ENCODE peak calls at places on chromosome 12, in seven cellular contexts. One of them, this sample, is unnamed.

GRCh38 chr12:117968826-117969659 is at the start of gene KSR2:
- DNase-seq in RWPE1: peak; percentile 77
- DNase-seq in AG09309: no peak
- DNase-seq in CD14-positive monocyte: no peak
- DNase-seq in tibial artery: no peak
- DNase-seq in nephron progenitor cell: peak; percentile 80
- DNase-seq in HepG2: peak; percentile 13
- DNase-seq in this sample: no peak

GRCh38 chr12:116534341-116535121 is 24.6 kb upstream of the MAP1LC3B2 start:
- DNase-seq in RWPE1: no peak
- DNase-seq in AG09309: no peak
- DNase-seq in CD14-positive monocyte: no peak
- DNase-seq in tibial artery: no peak
- DNase-seq in nephron progenitor cell: peak; percentile 40
- DNase-seq in HepG2: no peak
- DNase-seq in this sample: no peak

GRCh38 chr12:2613674-2614073 is 181.1 kb upstream of the FKBP4 start:
- DNase-seq in RWPE1: peak; percentile 66
- DNase-seq in AG09309: peak; percentile 91
- DNase-seq in CD14-positive monocyte: no peak
- DNase-seq in tibial artery: peak; percentile 55
- DNase-seq in nephron progenitor cell: no peak
- DNase-seq in HepG2: no peak
- DNase-seq in this sample: peak; percentile 91

GRCh38 chr12:53492188-53492587 is 7.1 kb downstream of the MAP3K12 start:
- DNase-seq in RWPE1: no peak
- DNase-seq in AG09309: no peak
- DNase-seq in CD14-positive monocyte: no peak
- DNase-seq in tibial artery: no peak
- DNase-seq in nephron progenitor cell: no peak
- DNase-seq in HepG2: no peak
- DNase-seq in this sample: no peak

GRCh38 chr12:46629331-46630229 is 196.2 kb downstream of the SLC38A4 start:
- DNase-seq in RWPE1: no peak
- DNase-seq in AG09309: no peak
- DNase-seq in CD14-positive monocyte: no peak
- DNase-seq in tibial artery: no peak
- DNase-seq in nephron progenitor cell: no peak
- DNase-seq in HepG2: no peak
- DNase-seq in this sample: no peak

GRCh38 chr12:108855284-108856169 is 1.9 kb downstream of the SSH1 start:
- DNase-seq in RWPE1: no peak
- DNase-seq in AG09309: no peak
- DNase-seq in CD14-positive monocyte: no peak
- DNase-seq in tibial artery: no peak
- DNase-seq in nephron progenitor cell: no peak
- DNase-seq in HepG2: peak; percentile 43
- DNase-seq in this sample: no peak

GRCh38 chr12:93514853-93515252 is 47.5 kb downstream of the MRPL42 start:
- DNase-seq in RWPE1: peak; percentile 59
- DNase-seq in AG09309: peak; percentile 8
- DNase-seq in CD14-positive monocyte: no peak
- DNase-seq in tibial artery: no peak
- DNase-seq in nephron progenitor cell: no peak
- DNase-seq in HepG2: no peak
- DNase-seq in this sample: peak; percentile 24

GRCh38 chr12:92971869-92972524 is 42.9 kb upstream of the EEA1 start:
- DNase-seq in RWPE1: no peak
- DNase-seq in AG09309: peak; percentile 48
- DNase-seq in CD14-positive monocyte: no peak
- DNase-seq in tibial artery: no peak
- DNase-seq in nephron progenitor cell: no peak
- DNase-seq in HepG2: no peak
- DNase-seq in this sample: peak; percentile 28

GRCh38 chr12:123099556-123100192 is 51.2 kb downstream of the PITPNM2 start:
- DNase-seq in RWPE1: no peak
- DNase-seq in AG09309: no peak
- DNase-seq in CD14-positive monocyte: no peak
- DNase-seq in tibial artery: no peak
- DNase-seq in nephron progenitor cell: no peak
- DNase-seq in HepG2: no peak
- DNase-seq in this sample: no peak

GRCh38 chr12:54229624-54230212 is 40.9 kb upstream of the SMUG1 start:
- DNase-seq in RWPE1: peak; percentile 93
- DNase-seq in AG09309: peak; percentile 94
- DNase-seq in CD14-positive monocyte: no peak
- DNase-seq in tibial artery: peak; percentile 70
- DNase-seq in nephron progenitor cell: no peak
- DNase-seq in HepG2: no peak
- DNase-seq in this sample: peak; percentile 89

GRCh38 chr12:96225994-96226399 is 31.8 kb downstream of the ELK3 start:
- DNase-seq in RWPE1: no peak
- DNase-seq in AG09309: no peak
- DNase-seq in CD14-positive monocyte: no peak
- DNase-seq in tibial artery: no peak
- DNase-seq in nephron progenitor cell: no peak
- DNase-seq in HepG2: peak; percentile 84
- DNase-seq in this sample: no peak

GRCh38 chr12:122413516-122414404 is 8.7 kb downstream of the CLIP1 start:
- DNase-seq in RWPE1: no peak
- DNase-seq in AG09309: no peak
- DNase-seq in CD14-positive monocyte: no peak
- DNase-seq in tibial artery: no peak
- DNase-seq in nephron progenitor cell: no peak
- DNase-seq in HepG2: no peak
- DNase-seq in this sample: no peak

GRCh38 chr12:111166779-111167540 is 201.9 kb downstream of the PHETA1 start:
- DNase-seq in RWPE1: no peak
- DNase-seq in AG09309: no peak
- DNase-seq in CD14-positive monocyte: no peak
- DNase-seq in tibial artery: no peak
- DNase-seq in nephron progenitor cell: no peak
- DNase-seq in HepG2: no peak
- DNase-seq in this sample: no peak

GRCh38 chr12:79567164-79567563 is 123.6 kb downstream of the PAWR start:
- DNase-seq in RWPE1: no peak
- DNase-seq in AG09309: no peak
- DNase-seq in CD14-positive monocyte: no peak
- DNase-seq in tibial artery: no peak
- DNase-seq in nephron progenitor cell: no peak
- DNase-seq in HepG2: no peak
- DNase-seq in this sample: no peak

GRCh38 chr12:53645191-53645590 is 19.0 kb upstream of the ATF7 start:
- DNase-seq in RWPE1: no peak
- DNase-seq in AG09309: no peak
- DNase-seq in CD14-positive monocyte: no peak
- DNase-seq in tibial artery: no peak
- DNase-seq in nephron progenitor cell: no peak
- DNase-seq in HepG2: no peak
- DNase-seq in this sample: no peak

GRCh38 chr12:29566441-29566840 is 69.0 kb upstream of the OVCH1 start:
- DNase-seq in RWPE1: no peak
- DNase-seq in AG09309: no peak
- DNase-seq in CD14-positive monocyte: no peak
- DNase-seq in tibial artery: no peak
- DNase-seq in nephron progenitor cell: no peak
- DNase-seq in HepG2: no peak
- DNase-seq in this sample: no peak

GRCh38 chr12:115324949-115325638 is 641.1 kb upstream of the TBX3 start:
- DNase-seq in RWPE1: no peak
- DNase-seq in AG09309: no peak
- DNase-seq in CD14-positive monocyte: no peak
- DNase-seq in tibial artery: no peak
- DNase-seq in nephron progenitor cell: no peak
- DNase-seq in HepG2: no peak
- DNase-seq in this sample: no peak

GRCh38 chr12:127054531-127054930 is 1212.4 kb upstream of the TMEM132C start:
- DNase-seq in RWPE1: peak; percentile 13
- DNase-seq in AG09309: peak; percentile 28
- DNase-seq in CD14-positive monocyte: no peak
- DNase-seq in tibial artery: no peak
- DNase-seq in nephron progenitor cell: no peak
- DNase-seq in HepG2: no peak
- DNase-seq in this sample: no peak

GRCh38 chr12:64673490-64674169 is 63.3 kb downstream of the RASSF3 start:
- DNase-seq in RWPE1: no peak
- DNase-seq in AG09309: no peak
- DNase-seq in CD14-positive monocyte: no peak
- DNase-seq in tibial artery: no peak
- DNase-seq in nephron progenitor cell: no peak
- DNase-seq in HepG2: peak; percentile 32
- DNase-seq in this sample: no peak

DNA sequence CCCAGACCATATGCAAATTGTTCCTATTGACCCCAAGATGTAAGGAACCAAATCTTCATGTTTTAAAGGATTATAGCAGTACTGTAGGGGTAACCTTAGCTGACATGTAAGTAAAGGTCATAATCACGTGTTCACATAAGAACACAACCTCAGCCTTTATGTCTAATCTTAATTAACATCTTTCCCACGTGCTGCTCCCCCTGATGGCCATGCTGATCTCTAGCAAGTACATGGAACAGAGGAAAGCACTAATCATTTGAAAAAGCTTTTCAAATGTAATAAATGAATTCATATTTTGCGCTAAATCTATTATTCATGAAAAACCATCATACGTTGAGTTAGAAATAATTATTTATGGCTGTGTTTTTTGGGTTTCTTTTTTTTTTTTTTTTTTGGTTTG is 30.5 kb upstream of the ITPR2 start:
- DNase-seq in RWPE1: no peak
- DNase-seq in AG09309: no peak
- DNase-seq in CD14-positive monocyte: no peak
- DNase-seq in tibial artery: no peak
- DNase-seq in nephron progenitor cell: no peak
- DNase-seq in HepG2: no peak
- DNase-seq in this sample: no peak
- TF ChIP-seq CTCF in RWPE1: no peak
- TF ChIP-seq CTCF in AG09309: peak; percentile 23
- TF ChIP-seq CTCF in CD14-positive monocyte: no peak
- TF ChIP-seq CTCF in tibial artery: no peak
- TF ChIP-seq CTCF in nephron progenitor cell: no peak
- TF ChIP-seq CTCF in HepG2: peak; percentile 21
- TF ChIP-seq CTCF in this sample: peak; percentile 35

GRCh38 chr12:49367381-49368239 is at the start of gene SPATS2:
- DNase-seq in RWPE1: no peak
- DNase-seq in AG09309: no peak
- DNase-seq in CD14-positive monocyte: no peak
- DNase-seq in tibial artery: peak; percentile 92
- DNase-seq in nephron progenitor cell: peak; percentile 100
- DNase-seq in HepG2: no peak
- DNase-seq in this sample: no peak

GRCh38 chr12:49368240-49368600 is 958 bp downstream of the SPATS2 start:
- DNase-seq in RWPE1: no peak
- DNase-seq in AG09309: no peak
- DNase-seq in CD14-positive monocyte: no peak
- DNase-seq in tibial artery: no peak
- DNase-seq in nephron progenitor cell: no peak
- DNase-seq in HepG2: no peak
- DNase-seq in this sample: no peak

GRCh38 chr12:49366652-49367380 is 446 bp upstream of the SPATS2 start:
- DNase-seq in RWPE1: peak; percentile 94
- DNase-seq in AG09309: peak; percentile 61
- DNase-seq in CD14-positive monocyte: peak; percentile 78
- DNase-seq in tibial artery: peak; percentile 79
- DNase-seq in nephron progenitor cell: peak; percentile 95
- DNase-seq in HepG2: peak; percentile 88
- DNase-seq in this sample: peak; percentile 78

GRCh38 chr12:49370539-49370938 is 3.3 kb downstream of the SPATS2 start:
- DNase-seq in RWPE1: no peak
- DNase-seq in AG09309: no peak
- DNase-seq in CD14-positive monocyte: no peak
- DNase-seq in tibial artery: no peak
- DNase-seq in nephron progenitor cell: no peak
- DNase-seq in HepG2: no peak
- DNase-seq in this sample: no peak

GRCh38 chr12:49369723-49370145 is 2.5 kb downstream of the SPATS2 start:
- DNase-seq in RWPE1: no peak
- DNase-seq in AG09309: no peak
- DNase-seq in CD14-positive monocyte: no peak
- DNase-seq in tibial artery: no peak
- DNase-seq in nephron progenitor cell: no peak
- DNase-seq in HepG2: peak; percentile 41
- DNase-seq in this sample: no peak
- TF ChIP-seq CTCF in RWPE1: peak; percentile 21
- TF ChIP-seq CTCF in AG09309: peak; percentile 38
- TF ChIP-seq CTCF in CD14-positive monocyte: peak; percentile 16
- TF ChIP-seq CTCF in tibial artery: peak; percentile 27
- TF ChIP-seq CTCF in nephron progenitor cell: peak; percentile 23
- TF ChIP-seq CTCF in HepG2: peak; percentile 18
- TF ChIP-seq CTCF in this sample: peak; percentile 36

GRCh38 chr12:55515696-55516095 is 23.5 kb downstream of the OR6C68 start:
- DNase-seq in RWPE1: no peak
- DNase-seq in AG09309: no peak
- DNase-seq in CD14-positive monocyte: no peak
- DNase-seq in tibial artery: no peak
- DNase-seq in nephron progenitor cell: no peak
- DNase-seq in HepG2: peak; percentile 15
- DNase-seq in this sample: no peak
- TF ChIP-seq CTCF in RWPE1: no peak
- TF ChIP-seq CTCF in AG09309: no peak
- TF ChIP-seq CTCF in CD14-positive monocyte: no peak
- TF ChIP-seq CTCF in tibial artery: no peak
- TF ChIP-seq CTCF in nephron progenitor cell: peak; percentile 21
- TF ChIP-seq CTCF in HepG2: no peak
- TF ChIP-seq CTCF in this sample: no peak

GRCh38 chr12:8612629-8613028 is at the start of gene AICDA:
- DNase-seq in RWPE1: no peak
- DNase-seq in AG09309: no peak
- DNase-seq in CD14-positive monocyte: no peak
- DNase-seq in tibial artery: no peak
- DNase-seq in nephron progenitor cell: no peak
- DNase-seq in HepG2: no peak
- DNase-seq in this sample: no peak

GRCh38 chr12:8603858-8604257 is 8.8 kb downstream of the AICDA start:
- DNase-seq in RWPE1: no peak
- DNase-seq in AG09309: no peak
- DNase-seq in CD14-positive monocyte: no peak
- DNase-seq in tibial artery: no peak
- DNase-seq in nephron progenitor cell: no peak
- DNase-seq in HepG2: no peak
- DNase-seq in this sample: no peak

GRCh38 chr12:8605057-8605456 is 7.6 kb downstream of the AICDA start:
- DNase-seq in RWPE1: no peak
- DNase-seq in AG09309: no peak
- DNase-seq in CD14-positive monocyte: no peak
- DNase-seq in tibial artery: no peak
- DNase-seq in nephron progenitor cell: no peak
- DNase-seq in HepG2: no peak
- DNase-seq in this sample: no peak

DNA sequence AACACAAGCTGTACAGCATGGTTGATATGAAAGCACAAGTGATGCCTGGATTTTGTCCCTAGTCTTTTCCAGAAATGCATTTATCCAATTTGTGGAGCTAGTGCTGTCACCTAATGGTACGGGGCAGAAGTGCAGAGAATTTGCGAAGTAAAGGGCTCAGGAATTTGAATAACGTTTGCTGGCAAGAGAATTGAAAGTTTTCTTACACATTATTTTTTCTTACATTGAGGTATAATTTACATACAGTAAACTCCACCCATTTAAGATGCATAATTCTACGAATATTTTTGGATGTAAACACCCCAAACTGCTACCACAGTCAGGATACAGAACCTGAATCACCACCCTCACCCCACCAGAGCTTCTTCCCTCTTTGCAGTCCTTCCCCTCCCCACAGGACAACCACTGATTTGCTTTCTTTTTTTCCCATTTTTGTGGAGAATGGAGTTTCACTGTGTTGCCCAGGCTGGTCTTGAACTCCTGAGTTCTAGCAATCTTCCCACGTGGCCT is 3.5 kb downstream of the AICDA start:
- DNase-seq in RWPE1: peak; percentile 54
- DNase-seq in AG09309: peak; percentile 23
- DNase-seq in CD14-positive monocyte: no peak
- DNase-seq in tibial artery: no peak
- DNase-seq in nephron progenitor cell: peak; percentile 23
- DNase-seq in HepG2: peak; percentile 28
- DNase-seq in this sample: peak; percentile 4
- TF ChIP-seq CTCF in RWPE1: peak; percentile 67
- TF ChIP-seq CTCF in AG09309: peak; percentile 81
- TF ChIP-seq CTCF in CD14-positive monocyte: peak; percentile 84
- TF ChIP-seq CTCF in tibial artery: peak; percentile 48
- TF ChIP-seq CTCF in nephron progenitor cell: peak; percentile 83
- TF ChIP-seq CTCF in HepG2: peak; percentile 71
- TF ChIP-seq CTCF in this sample: peak; percentile 46

This sample was measured in AG09319.